ENCODE peak calls at places on chromosomes 11 and 22, in eight cellular contexts. C, Y, N, V, S, R, I and U are unnamed samples.

GRCh38 chr11:10982695-10983492 is 125.0 kb upstream of the ZBED5 start:
- DNase-seq in C (no peak), Y (no peak), N (no peak), V (no peak), S (no peak), R (peak; percentile 4), I (no peak), U (no peak)

GRCh38 chr11:112172362-112172994 is 2.8 kb upstream of the BCO2 start:
- DNase-seq in C (no peak), Y (no peak), N (no peak), V (peak; percentile 69), S (no peak), R (no peak), I (no peak), U (no peak)

GRCh38 chr11:94193288-94193687 is 64.6 kb downstream of the PANX1 start:
- DNase-seq in C (no peak), Y (no peak), N (no peak), V (peak; percentile 96), S (no peak), R (no peak), I (no peak), U (no peak)

GRCh38 chr22:37060801-37061610 is 9.5 kb downstream of the KCTD17 start:
- DNase-seq in C (no peak), Y (no peak), N (no peak), V (no peak), S (no peak), R (no peak), I (no peak), U (no peak)

GRCh38 chr11:134544095-134544815 is 132.2 kb upstream of the B3GAT1 start:
- DNase-seq in C (no peak), Y (no peak), N (no peak), V (no peak), S (no peak), R (no peak), I (no peak), U (no peak)

GRCh38 chr11:118659314-118659939 is 20.0 kb downstream of the TREH start:
- DNase-seq in C (peak; percentile 95), Y (peak; percentile 96), N (peak; percentile 96), V (peak; percentile 71), S (peak; percentile 92), R (peak; percentile 65), I (peak; percentile 94), U (peak; percentile 95)

GRCh38 chr11:2566223-2567025 is 121.6 kb downstream of the KCNQ1 start:
- DNase-seq in C (peak; percentile 81), Y (peak; percentile 76), N (peak; percentile 26), V (no peak), S (peak; percentile 22), R (no peak), I (peak; percentile 52), U (peak; percentile 3)

GRCh38 chr11:100297516-100297915 is 389.6 kb upstream of the ARHGAP42 start:
- DNase-seq in C (no peak), Y (no peak), N (no peak), V (no peak), S (no peak), R (no peak), I (no peak), U (no peak)

GRCh38 chr11:57377098-57377497 is 3.9 kb downstream of the PRG3 start:
- DNase-seq in C (no peak), Y (no peak), N (no peak), V (no peak), S (no peak), R (no peak), I (no peak), U (no peak)

GRCh38 chr11:134125507-134125906 is 56.6 kb downstream of the JAM3 start:
- DNase-seq in C (no peak), Y (no peak), N (no peak), V (peak; percentile 35), S (peak; percentile 9), R (no peak), I (no peak), U (no peak)

GRCh38 chr22:29917052-29917902 is 34.3 kb downstream of the MTMR3 start:
- DNase-seq in C (no peak), Y (no peak), N (peak; percentile 58), V (peak; percentile 11), S (no peak), R (no peak), I (no peak), U (no peak)

GRCh38 chr22:46661221-46661851 is 41.1 kb downstream of the GRAMD4 start:
- DNase-seq in C (no peak), Y (peak; percentile 62), N (no peak), V (peak; percentile 76), S (peak; percentile 40), R (peak; percentile 62), I (no peak), U (no peak)

GRCh38 chr11:17403977-17404759 is 15.7 kb upstream of the KCNJ11 start:
- DNase-seq in C (no peak), Y (no peak), N (peak; percentile 33), V (no peak), S (no peak), R (no peak), I (no peak), U (no peak)

GRCh38 chr11:55847453-55847852 is 8.9 kb downstream of the OR5D16 start:
- DNase-seq in C (no peak), Y (no peak), N (no peak), V (no peak), S (no peak), R (no peak), I (no peak), U (no peak)
- H3K9me3 ChIP-seq in C (peaks cover 6% of the 10 kb centered on the region), Y (no peaks in the 10 kb centered on the region), N (no peaks in the 10 kb centered on the region), V (peaks cover 1% of the 10 kb centered on the region), S (no peaks in the 10 kb centered on the region), R (peaks cover 13% of the 10 kb centered on the region), I (no peaks in the 10 kb centered on the region), U (no peaks in the 10 kb centered on the region)

GRCh38 chr11:14323118-14323676 is 35.8 kb downstream of the RRAS2 start:
- DNase-seq in C (no peak), Y (no peak), N (no peak), V (no peak), S (no peak), R (no peak), I (no peak), U (no peak)
- H3K4me1 ChIP-seq in C (no peaks in the 10 kb centered on the region), Y (no peaks in the 10 kb centered on the region), N (peaks cover 7% of the 10 kb centered on the region), V (peaks cover 14% of the 10 kb centered on the region), S (peaks cover 17% of the 10 kb centered on the region), R (no peaks in the 10 kb centered on the region), I (peaks cover 6% of the 10 kb centered on the region), U (no peaks in the 10 kb centered on the region)

DNA sequence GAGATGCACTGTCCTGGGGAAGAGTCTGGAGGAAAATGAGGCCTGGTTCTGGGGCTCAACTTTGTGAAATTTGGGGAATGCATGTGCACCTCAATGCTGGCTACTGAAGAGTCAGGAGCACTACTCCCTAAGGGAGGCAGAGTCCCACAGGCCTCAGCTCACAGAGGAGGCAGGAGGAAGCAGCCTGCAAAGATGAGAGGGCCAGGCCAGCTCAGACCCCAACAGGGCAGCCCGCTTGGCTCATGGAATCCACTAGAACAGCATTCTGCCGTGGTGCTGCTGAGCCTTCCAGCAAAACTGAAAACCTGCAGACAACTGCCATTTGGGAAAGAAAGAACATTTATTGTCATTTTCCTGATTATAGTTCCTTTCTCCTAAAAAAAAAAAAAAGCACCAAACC is 300.5 kb downstream of the CTTN start:
- DNase-seq in C (no peak), Y (no peak), N (no peak), V (no peak), S (no peak), R (no peak), I (peak; percentile 28), U (no peak)
- TF ChIP-seq CTCF in C (no peak), Y (no peak), N (no peak), V (no peak), S (no peak), R (no peak), I (no peak), U (no peak)

GRCh38 chr22:48340727-48341709 is 1486.7 kb downstream of the BRD1 start:
- DNase-seq in C (no peak), Y (no peak), N (peak; percentile 1), V (no peak), S (no peak), R (no peak), I (no peak), U (no peak)

GRCh38 chr22:48342016-48342415 is 1485.7 kb downstream of the BRD1 start:
- DNase-seq in C (no peak), Y (no peak), N (no peak), V (no peak), S (no peak), R (no peak), I (no peak), U (no peak)

GRCh38 chr22:48342732-48343131 is 1484.9 kb downstream of the BRD1 start:
- DNase-seq in C (no peak), Y (no peak), N (no peak), V (no peak), S (no peak), R (no peak), I (no peak), U (no peak)

GRCh38 chr22:48345631-48346030 is 1482.0 kb downstream of the BRD1 start:
- DNase-seq in C (no peak), Y (no peak), N (no peak), V (no peak), S (no peak), R (no peak), I (no peak), U (no peak)

DNA sequence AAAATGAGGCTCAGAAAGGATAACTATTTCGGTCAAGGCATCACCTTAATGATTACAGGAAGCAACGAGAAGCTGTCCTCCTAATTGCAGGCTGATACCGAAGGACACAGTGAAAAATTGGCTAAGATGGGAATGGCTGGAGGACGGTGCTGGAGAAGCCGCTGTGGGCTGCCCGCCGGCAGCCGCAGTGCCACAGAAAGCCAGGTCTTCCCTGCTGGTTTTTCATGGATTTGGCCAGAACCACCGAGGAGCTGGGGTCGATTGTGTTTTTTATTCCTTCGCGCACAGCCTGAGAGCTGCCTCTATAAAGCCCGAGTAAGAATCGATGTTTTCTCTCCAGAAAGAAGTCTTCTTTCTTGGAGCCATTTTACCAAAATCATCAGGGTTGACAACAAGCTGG is 1484.2 kb downstream of the BRD1 start:
- DNase-seq in C (no peak), Y (no peak), N (no peak), V (no peak), S (no peak), R (no peak), I (no peak), U (no peak)
- H3K9me3 ChIP-seq in C (no peaks in the 10 kb centered on the region), Y (no peaks in the 10 kb centered on the region), N (no peaks in the 10 kb centered on the region), V (peaks cover 64% of the 10 kb centered on the region), S (no peaks in the 10 kb centered on the region), R (no peaks in the 10 kb centered on the region), I (no peaks in the 10 kb centered on the region), U (no peaks in the 10 kb centered on the region)

GRCh38 chr11:65919151-65920034 is at the start of gene DRAP1:
- DNase-seq in C (peak; percentile 99), Y (peak; percentile 98), N (peak; percentile 99), V (peak; percentile 97), S (peak; percentile 100), R (peak; percentile 92), I (peak; percentile 100), U (peak; percentile 99)

GRCh38 chr11:65920035-65920802 is 993 bp downstream of the DRAP1 start:
- DNase-seq in C (peak; percentile 42), Y (peak; percentile 41), N (no peak), V (no peak), S (no peak), R (no peak), I (peak; percentile 67), U (peak; percentile 34)

GRCh38 chr11:65917434-65918210 is 1.2 kb downstream of the C11orf68 start:
- DNase-seq in C (no peak), Y (no peak), N (peak; percentile 27), V (no peak), S (no peak), R (no peak), I (peak; percentile 67), U (no peak)

GRCh38 chr11:65917077-65917433 is 1.8 kb downstream of the C11orf68 start:
- DNase-seq in C (no peak), Y (no peak), N (no peak), V (no peak), S (no peak), R (no peak), I (no peak), U (no peak)

GRCh38 chr11:65918211-65919150 is at the start of gene C11orf68:
- DNase-seq in C (no peak), Y (no peak), N (no peak), V (no peak), S (peak; percentile 63), R (no peak), I (no peak), U (no peak)
- H3K4me1 ChIP-seq in C (peaks cover 36% of the 10 kb centered on the region), Y (peaks cover 26% of the 10 kb centered on the region), N (peaks cover 49% of the 10 kb centered on the region), V (peaks cover 42% of the 10 kb centered on the region), S (peaks cover 4% of the 10 kb centered on the region), R (peaks cover 60% of the 10 kb centered on the region), I (peaks cover 48% of the 10 kb centered on the region), U (peaks cover 14% of the 10 kb centered on the region)